ENCODE peak calls at places on chromosomes 3 and 15, in eight cellular contexts. I is neural progenitor cell; K is kidney tubule cell; D is effector CD4-positive, alpha-beta T cell; Q is AG09309; N is ELR; E is nucleus accumbens; P is pons. C is an unnamed sample.

GRCh38 chr3:111943533-111943932 is 35.3 kb upstream of the ABHD10 start:
- DNase-seq in I (no peak), E (no peak), Q (no peak), K (no peak), N (peak; percentile 75), P (no peak), D (no peak), C (no peak)

GRCh38 chr3:126352476-126353454 is 4.4 kb downstream of the KLF15 start:
- DNase-seq in N (peak; percentile 37), P (no peak), K (peak; percentile 4), I (no peak), E (no peak), D (no peak), Q (no peak), C (no peak)

GRCh38 chr3:72950372-72950771 is 46.2 kb upstream of the PPP4R2 start:
- DNase-seq in K (no peak), P (no peak), Q (no peak), E (no peak), N (no peak), I (no peak), D (no peak), C (no peak)

GRCh38 chr3:11091088-11091590 is 63.2 kb upstream of the HRH1 start:
- DNase-seq in K (no peak), I (peak; percentile 61), P (no peak), D (no peak), Q (no peak), E (no peak), N (no peak), C (no peak)

GRCh38 chr3:52250122-52250521 is 4.6 kb downstream of the PPM1M start:
- DNase-seq in N (no peak), K (no peak), D (no peak), P (no peak), I (no peak), Q (no peak), E (no peak), C (no peak)

GRCh38 chr3:151841801-151842200 is 27.9 kb downstream of the AADAC start:
- DNase-seq in Q (no peak), P (no peak), D (no peak), N (peak; percentile 52), I (no peak), E (no peak), K (no peak), C (no peak)

GRCh38 chr3:181326637-181327223 is 337.2 kb upstream of the DNAJC19 start:
- DNase-seq in I (peak; percentile 65), E (no peak), Q (no peak), P (peak; percentile 89), K (peak; percentile 37), D (no peak), N (peak; percentile 8), C (peak; percentile 72)

GRCh38 chr3:149214702-149215101 is 6.9 kb downstream of the CP start:
- DNase-seq in Q (no peak), E (no peak), P (no peak), K (no peak), I (no peak), D (no peak), N (no peak), C (no peak)

GRCh38 chr15:62895905-62896316 is 146.6 kb upstream of the TPM1 start:
- DNase-seq in N (peak; percentile 94), D (no peak), E (no peak), I (no peak), K (peak; percentile 99), Q (no peak), P (no peak), C (no peak)

GRCh38 chr3:58563386-58564035 is 13.7 kb downstream of the FAM107A start:
- DNase-seq in D (no peak), P (no peak), N (peak; percentile 80), K (peak; percentile 88), I (no peak), E (no peak), Q (no peak), C (no peak)

GRCh38 chr3:191066669-191067068 is 132.4 kb upstream of the OSTN start:
- DNase-seq in N (peak; percentile 92), Q (no peak), I (no peak), E (no peak), D (no peak), K (peak; percentile 85), P (no peak), C (no peak)

GRCh38 chr3:72745146-72745976 is 102.9 kb downstream of the SHQ1 start:
- DNase-seq in N (no peak), K (peak; percentile 67), I (peak; percentile 13), D (no peak), E (no peak), Q (no peak), P (no peak), C (no peak)

GRCh38 chr15:68354268-68354667 is 76.7 kb downstream of the FEM1B start:
- DNase-seq in K (no peak), I (no peak), D (no peak), N (peak; percentile 16), P (no peak), Q (no peak), E (no peak), C (no peak)

GRCh38 chr15:62931650-62932049 is 110.9 kb upstream of the TPM1 start:
- DNase-seq in I (no peak), D (no peak), N (no peak), Q (no peak), K (no peak), E (no peak), P (peak; percentile 52), C (no peak)

GRCh38 chr15:99555089-99555488 is 10.7 kb upstream of the MEF2A start:
- DNase-seq in D (no peak), N (no peak), E (no peak), P (no peak), K (no peak), Q (no peak), I (no peak), C (no peak)

GRCh38 chr3:194312743-194313281 is 38.3 kb downstream of the CPN2 start:
- DNase-seq in E (no peak), K (peak; percentile 77), N (peak; percentile 35), Q (no peak), I (peak; percentile 55), D (no peak), P (no peak), C (peak; percentile 42)

GRCh38 chr3:14363976-14364375 is 38.4 kb upstream of the SLC6A6 start:
- DNase-seq in E (no peak), I (no peak), P (peak; percentile 17), D (no peak), N (peak; percentile 55), K (peak; percentile 40), Q (no peak), C (no peak)

GRCh38 chr15:63780969-63781368 is 52.8 kb downstream of the HERC1 start:
- DNase-seq in I (no peak), D (no peak), P (no peak), K (no peak), N (no peak), Q (no peak), E (no peak), C (no peak)

GRCh38 chr15:68113273-68113672 is 59.2 kb downstream of the PIAS1 start:
- DNase-seq in D (no peak), N (peak; percentile 15), K (no peak), P (no peak), E (no peak), I (no peak), Q (peak; percentile 0), C (no peak)

GRCh38 chr3:63588897-63589296 is 63.6 kb upstream of the SNTN start:
- DNase-seq in P (no peak), N (no peak), K (no peak), I (no peak), Q (no peak), E (no peak), D (no peak), C (peak; percentile 18)

GRCh38 chr15:51299187-51300015 is 39.0 kb downstream of the CYP19A1 start:
- DNase-seq in N (no peak), Q (no peak), E (no peak), I (no peak), P (peak; percentile 80), K (no peak), D (no peak), C (no peak)

GRCh38 chr3:143847787-143848631 is at the start of gene SLC9A9:
- DNase-seq in K (peak; percentile 59), P (peak; percentile 93), I (peak; percentile 37), D (peak; percentile 5), E (peak; percentile 59), Q (peak; percentile 67), N (peak; percentile 52), C (peak; percentile 54)

GRCh38 chr15:65258370-65258769 is 28.3 kb downstream of the PARP16 start:
- DNase-seq in E (no peak), I (no peak), P (no peak), Q (no peak), K (no peak), N (no peak), D (no peak), C (no peak)

GRCh38 chr3:55000546-55000945 is 72.7 kb upstream of the LRTM1 start:
- DNase-seq in E (no peak), N (peak; percentile 81), I (no peak), D (no peak), P (no peak), Q (peak; percentile 64), K (peak; percentile 78), C (no peak)

GRCh38 chr3:159378391-159378790 is 576.5 kb downstream of the MFSD1 start:
- DNase-seq in P (peak; percentile 12), N (no peak), I (no peak), Q (no peak), D (no peak), E (no peak), K (no peak), C (no peak)

GRCh38 chr3:136612512-136612911 is 139.7 kb downstream of the STAG1 start:
- DNase-seq in N (no peak), D (no peak), Q (no peak), I (no peak), P (no peak), K (peak; percentile 77), E (no peak), C (no peak)

GRCh38 chr3:155739154-155739553 is 5.7 kb downstream of the PLCH1 start:
- DNase-seq in I (no peak), N (peak; percentile 39), D (no peak), K (peak; percentile 36), P (no peak), Q (no peak), E (no peak), C (no peak)

GRCh38 chr3:14933829-14934425 is 13.5 kb upstream of the NR2C2 start:
- DNase-seq in K (no peak), P (no peak), I (no peak), D (no peak), N (no peak), Q (no peak), E (no peak), C (no peak)

GRCh38 chr3:52077376-52077775 is 21.0 kb upstream of the DUSP7 start:
- DNase-seq in E (no peak), P (no peak), Q (no peak), I (no peak), K (no peak), N (no peak), D (no peak), C (no peak)

GRCh38 chr3:55556622-55557531 is 69.8 kb upstream of the WNT5A start:
- DNase-seq in D (no peak), E (no peak), Q (no peak), N (peak; percentile 48), K (peak; percentile 22), I (no peak), P (no peak), C (no peak)

GRCh38 chr3:103918336-103918735 is 1448.4 kb upstream of the ALCAM start:
- DNase-seq in P (no peak), Q (no peak), E (no peak), I (no peak), N (no peak), D (no peak), K (no peak), C (no peak)

GRCh38 chr3:129657261-129658046 is 51.0 kb upstream of the PLXND1 start:
- DNase-seq in P (no peak), N (no peak), E (no peak), K (no peak), Q (peak; percentile 10), I (no peak), D (no peak), C (no peak)

GRCh38 chr3:149174901-149175300 is 45.5 kb downstream of the HPS3 start:
- DNase-seq in E (no peak), Q (no peak), K (peak; percentile 91), D (no peak), N (no peak), I (peak; percentile 48), P (no peak), C (no peak)

GRCh38 chr15:98147415-98147814 is 186.9 kb downstream of the ARRDC4 start:
- DNase-seq in N (no peak), P (no peak), D (no peak), K (no peak), Q (no peak), E (no peak), I (no peak), C (peak; percentile 5)